ENCODE peak calls at places on chromosomes 3 and 15, in seven cellular contexts. I is uterus, C is tibial artery, M is PC-3, G is cardiac fibroblast, Q is heart left ventricle, D is stomach. F is an unnamed sample.

GRCh38 chr3:23865595-23866396 is 51.0 kb downstream of the NKIRAS1 start:
- DNase-seq in I (no peak), C (no peak), M (peak), G (peak), Q (peak), D (no peak), F (peak)

GRCh38 chr3:10517616-10518015 is 12.2 kb upstream of the ATP2B2 start:
- DNase-seq in I (no peak), C (no peak), M (no peak), G (no peak), Q (peak), D (no peak), F (no peak)

GRCh38 chr15:51104512-51104911 is 9.8 kb upstream of the TNFAIP8L3 start:
- DNase-seq in I (peak), C (peak), M (no peak), G (peak), Q (peak), D (peak), F (peak)

GRCh38 chr3:12288466-12289129 is at the start of gene PPARG:
- DNase-seq in I (peak), C (no peak), M (peak), G (peak), Q (peak), D (peak), F (peak)

GRCh38 chr15:29913528-29914135 is 91.4 kb upstream of the TJP1 start:
- DNase-seq in I (peak), C (no peak), M (no peak), G (peak), Q (no peak), D (no peak), F (peak)

GRCh38 chr3:117097356-117097755 is 387.8 kb downstream of the TUSC7 start:
- DNase-seq in I (no peak), C (no peak), M (no peak), G (no peak), Q (no peak), D (no peak), F (peak)

GRCh38 chr15:47872869-47873301 is 155.6 kb downstream of the SEMA6D start:
- DNase-seq in I (no peak), C (peak), M (no peak), G (peak), Q (peak), D (no peak), F (peak)

GRCh38 chr15:53978248-53978906 is at the start of gene UNC13C:
- DNase-seq in I (no peak), C (peak), M (no peak), G (no peak), Q (peak), D (peak), F (no peak)

GRCh38 chr15:89904519-89904918 is 8.2 kb downstream of the ARPIN start:
- DNase-seq in I (no peak), C (no peak), M (no peak), G (no peak), Q (no peak), D (no peak), F (no peak)

GRCh38 chr15:85408270-85408746 is 27.9 kb downstream of the AKAP13 start:
- DNase-seq in I (no peak), C (no peak), M (no peak), G (no peak), Q (no peak), D (no peak), F (no peak)

GRCh38 chr3:8660271-8660731 is 15.7 kb upstream of the SSUH2 start:
- DNase-seq in I (no peak), C (no peak), M (no peak), G (peak), Q (no peak), D (peak), F (no peak)

GRCh38 chr3:82293867-82294266 is 532.4 kb upstream of the GBE1 start:
- DNase-seq in I (no peak), C (no peak), M (peak), G (no peak), Q (no peak), D (no peak), F (no peak)

GRCh38 chr3:45907769-45908705 is 21.7 kb downstream of the CCR9 start:
- DNase-seq in I (no peak), C (no peak), M (no peak), G (peak), Q (no peak), D (no peak), F (peak)

GRCh38 chr3:174218011-174218410 is 641.1 kb upstream of the NAALADL2 start:
- DNase-seq in I (no peak), C (no peak), M (peak), G (no peak), Q (no peak), D (no peak), F (peak)

DNA sequence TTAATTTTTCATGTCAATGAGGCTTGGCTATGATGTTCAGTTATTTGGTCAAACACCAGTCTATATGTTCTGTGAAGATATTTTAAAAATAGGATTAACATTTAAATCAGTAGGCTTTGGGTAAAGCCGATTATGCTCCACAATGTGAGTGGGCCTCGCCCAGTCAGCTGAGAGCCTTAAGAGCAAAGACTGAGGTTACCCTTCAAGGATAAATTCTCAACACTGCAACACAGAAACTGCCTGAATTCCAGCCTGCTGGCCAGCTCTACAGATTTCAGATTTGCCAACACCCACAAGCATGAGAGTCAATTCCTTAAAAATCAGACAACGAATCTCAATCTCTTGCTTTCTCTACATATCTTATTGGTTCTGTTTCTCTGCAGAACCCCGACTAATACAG is 188.3 kb downstream of the PLCH1 start:
- DNase-seq in I (no peak), C (no peak), M (no peak), G (no peak), Q (no peak), D (no peak), F (no peak)
- H3K4me3 ChIP-seq in I (no peak), C (no peak), M (no peak), G (no peak), Q (no peak), D (no peak), F (no peak)

GRCh38 chr15:60721706-60722105 is 242.8 kb upstream of the ICE2 start:
- DNase-seq in I (no peak), C (no peak), M (no peak), G (no peak), Q (no peak), D (no peak), F (peak)

GRCh38 chr15:60722328-60723112 is 243.6 kb upstream of the ICE2 start:
- DNase-seq in I (no peak), C (no peak), M (no peak), G (no peak), Q (no peak), D (no peak), F (no peak)

GRCh38 chr15:60720084-60720483 is 241.1 kb upstream of the ICE2 start:
- DNase-seq in I (no peak), C (no peak), M (no peak), G (no peak), Q (no peak), D (no peak), F (no peak)

GRCh38 chr15:60721232-60721576 is 242.3 kb upstream of the ICE2 start:
- DNase-seq in I (no peak), C (no peak), M (no peak), G (no peak), Q (no peak), D (no peak), F (no peak)

DNA sequence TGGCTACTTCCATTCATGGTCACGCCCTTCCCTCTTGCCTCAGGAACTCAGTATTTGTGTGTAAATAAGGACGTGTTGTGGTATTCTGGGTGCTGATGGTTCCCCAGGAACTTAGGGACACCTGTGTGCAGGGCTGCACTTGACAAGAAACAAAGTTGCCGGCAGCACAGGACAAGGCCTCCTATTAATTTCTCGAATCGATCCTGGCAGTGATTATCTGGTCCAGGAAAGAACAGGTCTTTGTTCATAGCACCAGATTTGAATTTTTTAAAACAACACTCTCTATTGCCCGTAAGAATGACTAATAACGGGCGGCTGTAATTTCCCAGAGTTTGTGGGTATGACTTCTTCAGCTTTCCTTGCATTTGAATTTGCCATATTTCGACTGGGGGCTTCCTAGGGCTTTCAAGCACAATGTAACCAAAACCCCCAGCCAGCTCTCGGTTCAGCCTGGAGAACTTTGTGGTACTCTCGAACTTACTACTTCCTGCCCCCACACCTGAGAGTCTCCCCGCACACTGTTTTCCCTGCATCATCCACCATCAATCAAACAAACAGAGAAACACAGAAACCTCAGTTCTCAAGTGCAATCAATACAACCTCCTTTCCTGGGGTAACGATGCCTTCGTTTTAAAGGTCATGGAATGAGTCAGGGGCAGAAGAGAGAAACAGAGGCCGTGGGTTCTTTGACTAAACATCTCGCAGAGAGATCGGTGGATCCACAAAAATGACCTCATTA is 241.7 kb upstream of the ICE2 start:
- DNase-seq in I (no peak), C (no peak), M (no peak), G (no peak), Q (no peak), D (no peak), F (no peak)
- H3K4me3 ChIP-seq in I (no peak), C (no peak), M (no peak), G (no peak), Q (no peak), D (no peak), F (no peak)

GRCh38 chr3:39147711-39148115 is 5.7 kb downstream of the CSRNP1 start:
- DNase-seq in I (no peak), C (peak), M (peak), G (peak), Q (peak), D (no peak), F (peak)

GRCh38 chr3:39146611-39147373 is 6.6 kb downstream of the CSRNP1 start:
- DNase-seq in I (peak), C (peak), M (peak), G (peak), Q (peak), D (peak), F (peak)

GRCh38 chr3:39147374-39147709 is 6.0 kb downstream of the CSRNP1 start:
- DNase-seq in I (no peak), C (no peak), M (no peak), G (no peak), Q (no peak), D (no peak), F (no peak)

GRCh38 chr3:39144748-39145380 is 8.5 kb downstream of the CSRNP1 start:
- DNase-seq in I (no peak), C (peak), M (no peak), G (no peak), Q (no peak), D (no peak), F (no peak)

GRCh38 chr3:39146083-39146501 is 7.3 kb downstream of the CSRNP1 start:
- DNase-seq in I (no peak), C (peak), M (no peak), G (no peak), Q (peak), D (no peak), F (peak)
- H3K4me3 ChIP-seq in I (no peak), C (peak), M (no peak), G (no peak), Q (no peak), D (no peak), F (no peak)

GRCh38 chr15:45116006-45116481 is 1.9 kb downstream of the DUOXA2 start:
- DNase-seq in I (no peak), C (no peak), M (no peak), G (no peak), Q (no peak), D (no peak), F (no peak)

GRCh38 chr15:45118996-45119395 is 4.9 kb downstream of the DUOXA2 start:
- DNase-seq in I (no peak), C (no peak), M (no peak), G (no peak), Q (no peak), D (no peak), F (no peak)

GRCh38 chr15:45116482-45117326 is 2.6 kb downstream of the DUOXA2 start:
- DNase-seq in I (no peak), C (no peak), M (no peak), G (no peak), Q (no peak), D (no peak), F (no peak)

GRCh38 chr15:45117327-45118130 is 3.4 kb downstream of the DUOXA2 start:
- DNase-seq in I (no peak), C (no peak), M (no peak), G (no peak), Q (no peak), D (no peak), F (no peak)

DNA sequence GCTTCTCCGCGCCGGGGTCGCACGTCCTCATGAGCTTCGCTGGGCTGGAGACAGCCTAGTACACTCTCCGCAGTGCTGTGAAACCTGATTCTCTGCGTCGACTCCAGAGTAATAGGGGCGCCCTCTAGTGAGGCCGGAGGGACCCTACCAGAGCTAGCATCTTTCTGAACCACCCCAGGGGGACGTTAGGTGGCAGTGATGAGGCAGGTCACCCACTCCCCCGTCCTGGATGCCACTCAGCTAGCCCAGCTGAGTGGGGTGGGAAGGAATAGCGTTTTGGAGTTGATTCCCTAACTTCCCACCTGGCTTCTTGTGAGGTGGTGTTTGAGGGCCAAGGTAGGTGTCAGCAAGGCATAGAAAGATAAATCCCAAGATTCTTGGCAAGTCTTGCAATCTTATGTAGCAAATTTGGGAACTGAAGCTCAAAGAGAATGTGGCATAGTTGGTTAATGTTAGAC is 4.0 kb downstream of the DUOXA2 start:
- DNase-seq in I (peak), C (peak), M (peak), G (peak), Q (peak), D (peak), F (peak)
- H3K4me3 ChIP-seq in I (no peak), C (peak), M (peak), G (no peak), Q (peak), D (peak), F (no peak)

GRCh38 chr15:69781411-69782125 is 316.1 kb downstream of the TLE3 start:
- DNase-seq in I (no peak), C (no peak), M (no peak), G (no peak), Q (no peak), D (no peak), F (no peak)

GRCh38 chr15:69780981-69781380 is 316.7 kb downstream of the TLE3 start:
- DNase-seq in I (no peak), C (no peak), M (no peak), G (no peak), Q (no peak), D (no peak), F (no peak)

GRCh38 chr15:69783211-69783610 is 314.5 kb downstream of the TLE3 start:
- DNase-seq in I (no peak), C (no peak), M (no peak), G (no peak), Q (no peak), D (no peak), F (no peak)

GRCh38 chr15:69782155-69782658 is 315.5 kb downstream of the TLE3 start:
- DNase-seq in I (no peak), C (no peak), M (no peak), G (no peak), Q (no peak), D (no peak), F (no peak)

GRCh38 chr15:69782809-69783208 is 314.9 kb downstream of the TLE3 start:
- DNase-seq in I (no peak), C (no peak), M (no peak), G (no peak), Q (no peak), D (peak), F (no peak)
- H3K4me3 ChIP-seq in I (no peak), C (no peak), M (no peak), G (no peak), Q (no peak), D (no peak), F (no peak)

DNA sequence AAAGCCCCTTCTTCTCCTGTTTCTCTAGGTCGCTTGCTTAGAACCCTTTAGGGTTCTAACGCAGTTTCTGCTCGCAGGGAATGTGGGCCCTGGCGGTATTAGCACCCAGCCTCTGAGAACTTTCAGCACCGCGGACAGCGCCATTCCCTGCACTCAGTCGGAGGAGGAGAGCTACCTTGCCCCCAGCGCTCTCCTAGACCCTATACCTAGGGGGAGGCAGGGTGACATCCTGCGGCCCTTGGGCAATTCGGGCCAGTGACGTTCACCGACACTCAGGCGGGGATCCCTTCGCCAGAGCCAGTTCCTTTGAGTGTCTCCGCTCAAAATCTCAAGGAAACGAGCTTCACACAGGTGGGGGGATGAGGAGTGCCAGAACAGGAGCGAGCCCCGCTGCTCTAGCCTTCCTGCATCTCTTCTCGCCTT is 1.3 kb downstream of the SLC7A14 start:
- DNase-seq in I (peak), C (peak), M (peak), G (peak), Q (peak), D (peak), F (peak)
- H3K4me3 ChIP-seq in I (no peak), C (no peak), M (no peak), G (no peak), Q (no peak), D (no peak), F (no peak)

GRCh38 chr3:70889162-70890045 is 577.0 kb upstream of the MDFIC2 start:
- DNase-seq in I (no peak), C (no peak), M (no peak), G (peak), Q (no peak), D (no peak), F (peak)
- H3K4me3 ChIP-seq in I (no peak), C (no peak), M (no peak), G (no peak), Q (no peak), D (no peak), F (no peak)

DNA sequence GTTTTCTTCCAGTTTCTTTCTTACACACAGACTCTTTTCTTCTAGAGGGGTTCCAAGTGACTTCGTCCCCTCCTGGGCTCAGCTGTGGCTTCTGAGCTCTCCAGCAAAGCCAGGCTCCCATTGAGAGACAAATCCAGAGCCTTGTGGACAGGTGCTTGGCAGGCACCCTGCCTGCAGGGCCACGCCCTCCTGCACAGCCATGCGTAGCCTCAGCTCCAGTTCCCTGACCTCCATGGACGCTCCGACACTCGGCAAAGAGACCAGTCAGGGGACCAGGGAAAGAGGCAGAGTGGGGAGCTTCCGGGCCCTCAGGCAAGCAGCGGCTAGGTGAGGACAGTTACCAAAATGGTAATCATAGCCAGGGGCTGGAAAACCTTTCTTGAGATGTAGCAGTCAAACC is 69.1 kb upstream of the RGMA start:
- DNase-seq in I (no peak), C (no peak), M (no peak), G (no peak), Q (no peak), D (no peak), F (no peak)
- H3K4me3 ChIP-seq in I (no peak), C (no peak), M (no peak), G (no peak), Q (no peak), D (no peak), F (no peak)